ENCODE peak calls at places on chromosomes 16 and 17, in five cellular contexts. One of them, this sample, is unnamed.

GRCh38 chr16:15976225-15976812 is 26.9 kb downstream of the ABCC1 start:
- DNase-seq in HCT116: no peak
- DNase-seq in GM12878: no peak
- DNase-seq in H1: no peak
- DNase-seq in K562: no peak
- DNase-seq in this sample: no peak

GRCh38 chr17:75630071-75630917 is 2.9 kb upstream of the SMIM5 start:
- DNase-seq in HCT116: no peak
- DNase-seq in K562: no peak
- DNase-seq in H1: no peak
- DNase-seq in GM12878: no peak
- DNase-seq in this sample: no peak

GRCh38 chr17:48997827-48998556 is 807 bp downstream of the IGF2BP1 start:
- DNase-seq in K562: peak
- DNase-seq in H1: no peak
- DNase-seq in HCT116: no peak
- DNase-seq in GM12878: no peak
- DNase-seq in this sample: no peak

GRCh38 chr16:31082368-31083045 is 6.2 kb downstream of the PRSS53 start:
- DNase-seq in H1: no peak
- DNase-seq in GM12878: no peak
- DNase-seq in K562: no peak
- DNase-seq in HCT116: no peak
- DNase-seq in this sample: no peak

GRCh38 chr16:48912360-48912759 is 302.4 kb upstream of the N4BP1 start:
- DNase-seq in HCT116: no peak
- DNase-seq in K562: no peak
- DNase-seq in H1: no peak
- DNase-seq in GM12878: peak
- DNase-seq in this sample: no peak

GRCh38 chr17:48546187-48546923 is 1.4 kb upstream of the HOXB2 start:
- DNase-seq in K562: no peak
- DNase-seq in GM12878: no peak
- DNase-seq in HCT116: no peak
- DNase-seq in H1: no peak
- DNase-seq in this sample: no peak

GRCh38 chr17:43713494-43714162 is 45.0 kb downstream of the SOST start:
- DNase-seq in HCT116: no peak
- DNase-seq in GM12878: no peak
- DNase-seq in H1: no peak
- DNase-seq in K562: no peak
- DNase-seq in this sample: no peak

GRCh38 chr16:28882476-28883180 is 4.3 kb downstream of the ATP2A1 start:
- DNase-seq in GM12878: no peak
- DNase-seq in K562: no peak
- DNase-seq in H1: no peak
- DNase-seq in HCT116: no peak
- DNase-seq in this sample: no peak

GRCh38 chr16:72840591-72841381 is 207.1 kb downstream of the ZFHX3 start:
- DNase-seq in K562: no peak
- DNase-seq in GM12878: no peak
- DNase-seq in H1: no peak
- DNase-seq in HCT116: no peak
- DNase-seq in this sample: no peak

GRCh38 chr16:51161440-51162195 is 10.5 kb upstream of the SALL1 start:
- DNase-seq in H1: no peak
- DNase-seq in K562: no peak
- DNase-seq in GM12878: no peak
- DNase-seq in HCT116: no peak
- DNase-seq in this sample: no peak

GRCh38 chr16:73232555-73233422 is 184.9 kb upstream of the ZFHX3 start:
- DNase-seq in GM12878: no peak
- DNase-seq in K562: no peak
- DNase-seq in H1: peak
- DNase-seq in HCT116: peak
- DNase-seq in this sample: no peak

GRCh38 chr17:40179923-40180659 is 2.8 kb downstream of the RAPGEFL1 start:
- DNase-seq in K562: no peak
- DNase-seq in HCT116: no peak
- DNase-seq in GM12878: no peak
- DNase-seq in H1: no peak
- DNase-seq in this sample: no peak

GRCh38 chr17:59607817-59608403 is 11.8 kb upstream of the CLTC start:
- DNase-seq in K562: peak
- DNase-seq in GM12878: no peak
- DNase-seq in H1: no peak
- DNase-seq in HCT116: no peak
- DNase-seq in this sample: no peak

GRCh38 chr17:63702223-63702577 is 2.3 kb upstream of the LIMD2 start:
- DNase-seq in K562: no peak
- DNase-seq in H1: no peak
- DNase-seq in GM12878: no peak
- DNase-seq in HCT116: no peak
- DNase-seq in this sample: no peak

GRCh38 chr16:65579050-65579449 is 457.2 kb upstream of the CDH11 start:
- DNase-seq in HCT116: no peak
- DNase-seq in GM12878: no peak
- DNase-seq in K562: no peak
- DNase-seq in H1: peak
- DNase-seq in this sample: peak

GRCh38 chr17:78329263-78330059 is 30.4 kb downstream of the SOCS3 start:
- DNase-seq in HCT116: peak
- DNase-seq in GM12878: no peak
- DNase-seq in K562: no peak
- DNase-seq in H1: no peak
- DNase-seq in this sample: no peak

GRCh38 chr16:25081702-25082101 is 29.8 kb upstream of the LCMT1 start:
- DNase-seq in HCT116: no peak
- DNase-seq in K562: no peak
- DNase-seq in GM12878: no peak
- DNase-seq in H1: no peak
- DNase-seq in this sample: no peak

GRCh38 chr16:11128211-11129123 is 127.5 kb downstream of the SOCS1 start:
- DNase-seq in HCT116: no peak
- DNase-seq in GM12878: no peak
- DNase-seq in K562: peak
- DNase-seq in H1: no peak
- DNase-seq in this sample: no peak

GRCh38 chr17:28173071-28173561 is 130.6 kb downstream of the NLK start:
- DNase-seq in H1: no peak
- DNase-seq in GM12878: no peak
- DNase-seq in HCT116: no peak
- DNase-seq in K562: peak
- DNase-seq in this sample: peak

GRCh38 chr17:63039899-63040602 is 74.0 kb downstream of the TANC2 start:
- DNase-seq in HCT116: peak
- DNase-seq in GM12878: no peak
- DNase-seq in K562: no peak
- DNase-seq in H1: no peak
- DNase-seq in this sample: no peak

GRCh38 chr16:11253009-11253994 is 2.7 kb downstream of the SOCS1 start:
- DNase-seq in H1: no peak
- DNase-seq in HCT116: no peak
- DNase-seq in GM12878: no peak
- DNase-seq in K562: peak
- DNase-seq in this sample: no peak

GRCh38 chr17:41492351-41492750 is 2.6 kb upstream of the KRT36 start:
- DNase-seq in H1: no peak
- DNase-seq in HCT116: no peak
- DNase-seq in GM12878: no peak
- DNase-seq in K562: no peak
- DNase-seq in this sample: no peak

GRCh38 chr17:53191878-53192277 is 630.8 kb upstream of the KIF2B start:
- DNase-seq in HCT116: no peak
- DNase-seq in H1: no peak
- DNase-seq in K562: no peak
- DNase-seq in GM12878: no peak
- DNase-seq in this sample: no peak

GRCh38 chr16:28609631-28610594 is at the start of gene SULT1A1:
- DNase-seq in GM12878: no peak
- DNase-seq in HCT116: no peak
- DNase-seq in H1: no peak
- DNase-seq in K562: peak
- DNase-seq in this sample: no peak

GRCh38 chr16:88353691-88354090 is 29.1 kb upstream of the ZNF469 start:
- DNase-seq in GM12878: no peak
- DNase-seq in H1: no peak
- DNase-seq in HCT116: no peak
- DNase-seq in K562: no peak
- DNase-seq in this sample: no peak

GRCh38 chr17:55897301-55897700 is 146.4 kb downstream of the PCTP start:
- DNase-seq in GM12878: no peak
- DNase-seq in H1: no peak
- DNase-seq in K562: no peak
- DNase-seq in HCT116: no peak
- DNase-seq in this sample: no peak

GRCh38 chr16:55506083-55506482 is 2.8 kb upstream of the LPCAT2 start:
- DNase-seq in GM12878: no peak
- DNase-seq in K562: no peak
- DNase-seq in HCT116: no peak
- DNase-seq in H1: no peak
- DNase-seq in this sample: no peak

GRCh38 chr17:81869221-81870154 is 1.6 kb downstream of the ARHGDIA start:
- DNase-seq in K562: peak
- DNase-seq in H1: no peak
- DNase-seq in HCT116: no peak
- DNase-seq in GM12878: no peak
- DNase-seq in this sample: no peak
- TF ChIP-seq ZNF274 in K562: no peak
- TF ChIP-seq ZNF274 in H1: no peak
- TF ChIP-seq ZNF274 in HCT116: no peak
- TF ChIP-seq ZNF274 in GM12878: no peak
- TF ChIP-seq ZNF274 in this sample: no peak

DNA sequence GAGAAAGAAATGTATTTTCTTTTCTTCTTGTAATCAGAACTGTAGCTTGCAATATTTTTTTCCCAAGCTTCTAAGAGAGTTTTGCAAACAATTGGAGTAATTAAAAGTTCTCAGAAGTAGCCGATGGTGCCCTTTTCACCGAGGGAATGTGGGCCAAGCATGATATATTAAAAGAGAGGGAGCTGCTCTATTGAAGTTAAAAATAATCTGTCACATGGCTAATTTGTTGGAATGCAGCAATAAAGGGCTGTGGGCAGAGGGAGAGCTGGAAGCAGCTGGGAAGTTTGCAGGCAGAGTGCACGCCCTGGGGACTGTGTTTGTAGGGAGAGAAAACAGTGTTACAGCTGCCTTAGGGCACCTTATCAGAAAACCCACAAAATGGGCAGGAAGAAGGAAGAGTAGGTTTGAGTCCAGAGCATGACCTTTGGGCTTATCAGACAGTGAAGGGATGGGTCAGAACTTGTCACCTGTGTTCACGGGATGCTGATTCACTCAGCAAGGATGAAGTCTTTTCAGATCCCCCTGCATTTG is 18.5 kb upstream of the TERF2 start:
- DNase-seq in H1: no peak
- DNase-seq in GM12878: no peak
- DNase-seq in HCT116: peak
- DNase-seq in K562: peak
- DNase-seq in this sample: no peak
- TF ChIP-seq ZNF274 in H1: no peak
- TF ChIP-seq ZNF274 in GM12878: no peak
- TF ChIP-seq ZNF274 in HCT116: no peak
- TF ChIP-seq ZNF274 in K562: no peak
- TF ChIP-seq ZNF274 in this sample: no peak

GRCh38 chr16:8548166-8548565 is 42.1 kb downstream of the TMEM114 start:
- DNase-seq in H1: no peak
- DNase-seq in GM12878: no peak
- DNase-seq in K562: no peak
- DNase-seq in HCT116: no peak
- DNase-seq in this sample: no peak
- TF ChIP-seq ZNF274 in H1: no peak
- TF ChIP-seq ZNF274 in GM12878: no peak
- TF ChIP-seq ZNF274 in K562: no peak
- TF ChIP-seq ZNF274 in HCT116: no peak
- TF ChIP-seq ZNF274 in this sample: no peak

GRCh38 chr16:19884021-19884485 is 595 bp downstream of the GPRC5B start:
- DNase-seq in GM12878: no peak
- DNase-seq in HCT116: no peak
- DNase-seq in H1: no peak
- DNase-seq in K562: peak
- DNase-seq in this sample: no peak

GRCh38 chr16:19883296-19883951 is 1.2 kb downstream of the GPRC5B start:
- DNase-seq in H1: no peak
- DNase-seq in K562: peak
- DNase-seq in HCT116: no peak
- DNase-seq in GM12878: no peak
- DNase-seq in this sample: no peak

GRCh38 chr16:19886061-19886792 is 1.6 kb upstream of the GPRC5B start:
- DNase-seq in GM12878: peak
- DNase-seq in K562: peak
- DNase-seq in HCT116: peak
- DNase-seq in H1: peak
- DNase-seq in this sample: peak

GRCh38 chr16:19884611-19885455 is at the start of gene GPRC5B:
- DNase-seq in H1: no peak
- DNase-seq in K562: peak
- DNase-seq in GM12878: no peak
- DNase-seq in HCT116: no peak
- DNase-seq in this sample: no peak

DNA sequence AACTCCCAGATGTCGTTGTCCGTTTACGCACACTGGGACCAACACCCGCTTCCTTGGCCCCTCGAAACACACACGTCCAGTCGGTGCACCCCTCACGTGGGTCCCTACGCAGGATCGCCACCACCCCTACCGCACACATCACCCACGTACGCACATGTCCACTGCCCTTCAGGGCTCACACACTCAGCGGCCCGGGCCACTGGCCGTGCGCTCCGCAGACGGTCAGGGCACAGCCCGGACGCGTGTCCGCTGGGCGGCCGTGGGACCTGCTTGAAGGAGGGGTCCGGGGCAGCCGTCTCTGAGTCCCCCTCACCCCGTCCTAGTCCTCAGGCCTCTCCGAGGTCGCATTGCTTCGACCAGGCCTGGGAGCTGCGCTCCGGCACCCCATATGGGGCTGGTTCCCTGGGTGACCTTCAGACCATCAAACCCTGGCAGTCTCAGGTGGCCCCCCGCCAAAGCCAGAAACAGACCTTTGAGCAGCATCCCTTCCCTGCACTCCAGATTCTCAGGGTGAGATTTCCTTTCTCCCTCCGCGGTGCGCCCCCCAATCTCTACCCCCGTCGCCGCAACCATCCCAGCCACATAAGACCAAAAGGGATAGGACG is 910 bp upstream of the GPRC5B start:
- DNase-seq in K562: no peak
- DNase-seq in HCT116: no peak
- DNase-seq in H1: no peak
- DNase-seq in GM12878: no peak
- DNase-seq in this sample: no peak
- TF ChIP-seq ZNF274 in K562: no peak
- TF ChIP-seq ZNF274 in HCT116: no peak
- TF ChIP-seq ZNF274 in H1: no peak
- TF ChIP-seq ZNF274 in GM12878: no peak
- TF ChIP-seq ZNF274 in this sample: no peak

DNA sequence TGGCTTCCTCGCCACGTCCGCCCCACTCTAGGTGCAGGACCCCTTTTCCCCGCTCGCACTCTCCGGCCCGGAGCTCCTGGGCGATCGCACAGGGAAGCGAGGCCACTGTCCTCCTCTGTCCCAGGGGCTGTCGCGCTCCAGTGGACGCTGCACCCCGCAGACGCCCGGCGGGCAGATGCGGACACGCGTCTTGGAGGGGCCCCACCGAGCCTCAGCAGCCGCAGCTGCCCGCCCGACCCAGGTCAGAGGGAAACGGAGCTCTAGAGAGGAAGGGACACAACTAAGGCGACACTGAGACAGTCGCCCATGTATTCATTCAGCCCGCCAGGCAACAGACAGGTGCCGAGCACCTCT is 726 bp upstream of the SLC13A5 start:
- DNase-seq in HCT116: no peak
- DNase-seq in K562: no peak
- DNase-seq in H1: no peak
- DNase-seq in GM12878: no peak
- DNase-seq in this sample: no peak
- TF ChIP-seq ZNF274 in HCT116: no peak
- TF ChIP-seq ZNF274 in K562: no peak
- TF ChIP-seq ZNF274 in H1: no peak
- TF ChIP-seq ZNF274 in GM12878: no peak
- TF ChIP-seq ZNF274 in this sample: no peak